ENCODE peak calls at places on chromosomes 7 and 10, in five cellular contexts. A is IMR-90, Y is H1, B is mesenchymal stem cell, S is neuronal stem cell. H is an unnamed sample.

GRCh38 chr7:35039343-35039742 is 2.1 kb upstream of the DPY19L1 start:
- DNase-seq in A (no peak), Y (no peak), B (no peak), S (no peak), H (no peak)

GRCh38 chr7:134966691-134967090 is 19.6 kb upstream of the AGBL3 start:
- DNase-seq in A (no peak), Y (no peak), B (no peak), S (no peak), H (no peak)

GRCh38 chr7:125506331-125506730 is 576.7 kb upstream of the POT1 start:
- DNase-seq in A (no peak), Y (no peak), B (no peak), S (no peak), H (no peak)

GRCh38 chr7:6205921-6206660 is 66.3 kb downstream of the CYTH3 start:
- DNase-seq in A (peak; percentile 44), Y (no peak), B (no peak), S (no peak), H (no peak)

GRCh38 chr7:76071316-76072242 is 23.7 kb downstream of the MDH2 start:
- DNase-seq in A (peak; percentile 44), Y (peak; percentile 47), B (peak; percentile 48), S (no peak), H (peak; percentile 34)

GRCh38 chr10:103572597-103573321 is 79.3 kb downstream of the NEURL1 start:
- DNase-seq in A (peak; percentile 11), Y (no peak), B (peak; percentile 10), S (no peak), H (no peak)

GRCh38 chr10:58516118-58516517 is 3.4 kb downstream of the BICC1 start:
- DNase-seq in A (no peak), Y (no peak), B (no peak), S (no peak), H (no peak)

GRCh38 chr7:13933106-13933505 is 56.4 kb downstream of the ETV1 start:
- DNase-seq in A (peak; percentile 31), Y (no peak), B (peak; percentile 32), S (no peak), H (no peak)

GRCh38 chr7:32275216-32275979 is 205.2 kb upstream of the PDE1C start:
- DNase-seq in A (no peak), Y (no peak), B (no peak), S (no peak), H (no peak)

GRCh38 chr7:108063520-108063933 is 60.6 kb upstream of the LAMB1 start:
- DNase-seq in A (no peak), Y (no peak), B (no peak), S (no peak), H (no peak)

GRCh38 chr10:97532935-97533671 is 34.4 kb downstream of the UBTD1 start:
- DNase-seq in A (peak; percentile 61), Y (peak; percentile 69), B (peak; percentile 87), S (no peak), H (peak; percentile 69)

GRCh38 chr10:59176241-59177030 is at the start of gene PHYHIPL:
- DNase-seq in A (no peak), Y (peak; percentile 79), B (no peak), S (peak; percentile 63), H (peak; percentile 58)

GRCh38 chr10:99993994-99994689 is 15.6 kb downstream of the DNMBP start:
- DNase-seq in A (peak; percentile 95), Y (no peak), B (peak; percentile 98), S (no peak), H (no peak)

GRCh38 chr7:43888983-43889945 is 17.1 kb downstream of the URGCP start:
- DNase-seq in A (peak; percentile 51), Y (no peak), B (peak; percentile 39), S (no peak), H (no peak)

GRCh38 chr10:22427890-22428571 is 82.7 kb downstream of the SPAG6 start:
- DNase-seq in A (peak; percentile 90), Y (no peak), B (peak; percentile 73), S (no peak), H (no peak)

GRCh38 chr10:60820093-60820769 is 42.0 kb downstream of the CDK1 start:
- DNase-seq in A (peak; percentile 51), Y (no peak), B (peak; percentile 59), S (no peak), H (no peak)

GRCh38 chr10:31467791-31468535 is 148.9 kb downstream of the ZEB1 start:
- DNase-seq in A (no peak), Y (peak; percentile 54), B (no peak), S (no peak), H (peak; percentile 87)

GRCh38 chr10:131891196-131891928 is 9.4 kb upstream of the PPP2R2D start:
- DNase-seq in A (peak; percentile 8), Y (peak; percentile 76), B (peak; percentile 23), S (peak; percentile 33), H (peak; percentile 85)
- H3K14ac ChIP-seq in A (no peak overlapping the region), Y (no peak overlapping the region), B (peak overlapping the region; percentile 39), S (no peak overlapping the region), H (no peak overlapping the region)

GRCh38 chr7:131532570-131533091 is 23.8 kb downstream of the PODXL start:
- DNase-seq in A (no peak), Y (no peak), B (no peak), S (no peak), H (no peak)
- H3K14ac ChIP-seq in A (peak overlapping the region; percentile 51), Y (no peak overlapping the region), B (no peak overlapping the region), S (no peak overlapping the region), H (peak overlapping the region; percentile 26)

GRCh38 chr7:94295805-94296204 is 98.9 kb upstream of the COL1A2 start:
- DNase-seq in A (peak; percentile 85), Y (no peak), B (peak; percentile 82), S (no peak), H (no peak)
- H3K14ac ChIP-seq in A (peak overlapping the region; percentile 97), Y (no peak overlapping the region), B (no peak overlapping the region), S (no peak overlapping the region), H (no peak overlapping the region)

GRCh38 chr7:26507375-26508068 is 215.9 kb downstream of the SNX10 start:
- DNase-seq in A (no peak), Y (no peak), B (no peak), S (no peak), H (no peak)

GRCh38 chr7:26512737-26513136 is 221.1 kb downstream of the SNX10 start:
- DNase-seq in A (no peak), Y (no peak), B (no peak), S (no peak), H (no peak)

GRCh38 chr7:26508917-26509316 is 217.3 kb downstream of the SNX10 start:
- DNase-seq in A (no peak), Y (no peak), B (no peak), S (no peak), H (peak; percentile 44)

GRCh38 chr7:26508481-26508880 is 216.8 kb downstream of the SNX10 start:
- DNase-seq in A (no peak), Y (no peak), B (no peak), S (no peak), H (peak; percentile 49)

GRCh38 chr7:26510226-26510957 is 218.7 kb downstream of the SNX10 start:
- DNase-seq in A (no peak), Y (no peak), B (no peak), S (no peak), H (no peak)
- H3K14ac ChIP-seq in A (no peak overlapping the region), Y (no peak overlapping the region), B (no peak overlapping the region), S (no peak overlapping the region), H (no peak overlapping the region)

GRCh38 chr7:94908204-94909022 is 1.0 kb downstream of the PPP1R9A start:
- DNase-seq in A (no peak), Y (peak; percentile 77), B (peak; percentile 32), S (peak; percentile 76), H (peak; percentile 72)

GRCh38 chr7:94909023-94909466 is 1.7 kb downstream of the PPP1R9A start:
- DNase-seq in A (no peak), Y (no peak), B (no peak), S (peak; percentile 18), H (no peak)

GRCh38 chr7:94907026-94907419 is 371 bp upstream of the PPP1R9A start:
- DNase-seq in A (no peak), Y (no peak), B (no peak), S (no peak), H (no peak)

GRCh38 chr7:94906035-94906796 is 1.2 kb upstream of the PPP1R9A start:
- DNase-seq in A (no peak), Y (no peak), B (no peak), S (no peak), H (no peak)

GRCh38 chr7:94907420-94908203 is at the start of gene PPP1R9A:
- DNase-seq in A (no peak), Y (peak; percentile 83), B (peak; percentile 34), S (peak; percentile 64), H (peak; percentile 72)
- H3K14ac ChIP-seq in A (no peak within 1 kb of the TSS), Y (peak within 1 kb of the TSS; percentile 96), B (peak within 1 kb of the TSS; percentile 80), S (no peak within 1 kb of the TSS), H (peak within 1 kb of the TSS; percentile 74)

DNA sequence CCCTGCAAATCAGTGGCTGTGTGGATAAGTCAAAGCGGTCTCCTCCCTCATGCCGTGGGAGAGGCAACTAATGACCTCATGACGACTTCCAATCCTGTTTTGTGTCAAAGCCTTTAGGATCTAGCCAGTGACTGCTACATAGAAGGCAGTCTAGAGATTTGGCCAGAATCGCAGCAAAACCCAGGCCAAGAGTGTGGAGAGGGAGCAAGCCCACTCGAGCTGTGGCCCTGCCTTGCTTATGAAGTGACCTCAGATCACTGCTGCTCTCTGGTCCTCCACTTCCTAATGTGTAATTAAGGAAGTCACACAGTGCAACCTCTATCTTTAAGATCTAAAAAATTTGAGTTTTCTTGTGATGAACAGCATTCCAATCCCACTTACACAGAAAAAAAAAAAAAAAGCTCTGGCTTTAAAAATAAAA is 296.7 kb upstream of the KLF6 start:
- DNase-seq in A (no peak), Y (no peak), B (peak; percentile 85), S (no peak), H (no peak)
- H3K14ac ChIP-seq in A (peak overlapping the region; percentile 83), Y (no peak overlapping the region), B (peak overlapping the region; percentile 75), S (no peak overlapping the region), H (no peak overlapping the region)

GRCh38 chr10:6145414-6145978 is 56.7 kb downstream of the RBM17 start:
- DNase-seq in A (no peak), Y (peak; percentile 60), B (no peak), S (no peak), H (no peak)
- H3K14ac ChIP-seq in A (no peak overlapping the region), Y (no peak overlapping the region), B (peak overlapping the region; percentile 99), S (peak overlapping the region; percentile 84), H (peak overlapping the region; percentile 33)

DNA sequence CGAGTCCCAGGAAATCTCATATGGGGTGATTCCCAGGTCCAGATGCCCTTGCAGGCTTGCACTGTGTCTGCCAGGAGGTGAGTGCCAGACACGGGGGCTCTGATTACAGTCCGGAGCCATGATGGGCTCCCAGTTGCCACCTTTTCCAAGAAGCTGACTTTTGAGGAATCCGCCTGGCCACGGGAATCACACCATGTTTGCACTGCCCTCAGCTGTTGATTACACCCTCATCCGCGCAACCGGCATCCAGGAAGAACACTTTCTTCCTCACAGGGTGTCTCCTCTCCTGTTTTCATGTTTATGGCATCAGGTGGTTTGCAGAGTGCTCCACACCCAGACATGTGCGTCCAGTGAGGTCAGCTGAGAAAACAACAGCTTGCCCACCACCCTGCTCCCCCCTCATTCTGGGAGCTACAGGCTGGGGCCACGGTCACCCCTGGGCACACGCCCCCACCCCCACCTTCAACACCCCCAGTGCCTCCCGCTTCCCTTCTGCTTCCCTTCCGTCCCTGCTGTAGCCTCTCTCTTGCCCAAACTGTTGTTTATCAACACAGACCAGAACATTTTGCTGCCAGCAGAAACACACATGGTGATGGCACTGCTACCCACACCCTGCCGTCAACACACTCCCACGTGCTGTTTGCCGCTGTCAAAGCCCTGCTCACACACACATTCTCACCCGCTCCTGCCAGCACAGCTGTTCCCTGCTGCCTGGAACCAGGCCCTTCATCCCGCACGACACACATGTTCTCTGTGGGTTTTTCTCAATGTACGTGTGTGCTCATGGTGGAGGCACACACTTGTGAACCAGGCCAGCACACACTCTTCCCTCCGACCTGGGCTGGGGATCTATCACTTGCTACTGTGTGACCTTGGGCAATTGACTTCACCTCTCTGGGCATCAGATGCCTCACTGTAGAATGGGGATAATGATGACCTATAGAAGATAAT is 35.8 kb downstream of the DDIT4 start:
- DNase-seq in A (peak; percentile 38), Y (no peak), B (no peak), S (no peak), H (no peak)
- H3K14ac ChIP-seq in A (peak overlapping the region; percentile 64), Y (no peak overlapping the region), B (peak overlapping the region; percentile 19), S (no peak overlapping the region), H (no peak overlapping the region)